ENCODE peak calls at places on chromosomes 3 and 15, in seven cellular contexts. N is left lung, G is tibial artery, T is body of pancreas, P is heart right ventricle, D is hepatocyte, Z is neuronal stem cell. I is an unnamed sample.

GRCh38 chr3:10733297-10733696 is 82.7 kb upstream of the SLC6A11 start:
- DNase-seq in N (no peak), G (no peak), T (no peak), P (no peak), D (no peak), Z (no peak), I (no peak)

GRCh38 chr3:73072634-73073033 is 11.2 kb downstream of the EBLN2 start:
- DNase-seq in N (no peak), G (no peak), T (no peak), P (no peak), D (no peak), Z (no peak), I (no peak)

GRCh38 chr3:111610189-111610588 is 15.0 kb upstream of the ZBED2 start:
- DNase-seq in N (no peak), G (no peak), T (no peak), P (no peak), D (no peak), Z (no peak), I (no peak)

GRCh38 chr15:66955871-66956585 is 109.4 kb upstream of the SMAD3 start:
- DNase-seq in N (peak; percentile 23), G (peak; percentile 34), T (no peak), P (no peak), D (no peak), Z (no peak), I (peak; percentile 92)

GRCh38 chr3:149291178-149291577 is 42.3 kb downstream of the TM4SF18 start:
- DNase-seq in N (no peak), G (no peak), T (no peak), P (no peak), D (no peak), Z (no peak), I (no peak)

GRCh38 chr3:195932418-195933043 is 24.2 kb upstream of the TNK2 start:
- DNase-seq in N (no peak), G (peak; percentile 29), T (no peak), P (no peak), D (no peak), Z (no peak), I (no peak)

GRCh38 chr3:195739561-195740111 is 18.9 kb downstream of the MUC20 start:
- DNase-seq in N (no peak), G (no peak), T (no peak), P (no peak), D (no peak), Z (no peak), I (no peak)

GRCh38 chr3:113222412-113223086 is 11.2 kb downstream of the BOC start:
- DNase-seq in N (no peak), G (no peak), T (peak; percentile 72), P (no peak), D (no peak), Z (no peak), I (no peak)

GRCh38 chr3:42711491-42712343 is 9.1 kb upstream of the HHATL start:
- DNase-seq in N (no peak), G (peak; percentile 57), T (peak; percentile 6), P (no peak), D (no peak), Z (no peak), I (no peak)

GRCh38 chr3:105397974-105398373 is 31.3 kb downstream of the ALCAM start:
- DNase-seq in N (no peak), G (no peak), T (no peak), P (no peak), D (no peak), Z (no peak), I (no peak)

GRCh38 chr15:45664451-45664850 is 29.6 kb downstream of the SQOR start:
- DNase-seq in N (no peak), G (no peak), T (no peak), P (no peak), D (no peak), Z (no peak), I (peak; percentile 12)

GRCh38 chr3:13277130-13277783 is 142.9 kb downstream of the NUP210 start:
- DNase-seq in N (no peak), G (peak; percentile 38), T (no peak), P (no peak), D (no peak), Z (no peak), I (no peak)

GRCh38 chr3:65422154-65422553 is 616.6 kb downstream of the MAGI1 start:
- DNase-seq in N (no peak), G (no peak), T (no peak), P (no peak), D (no peak), Z (no peak), I (no peak)

GRCh38 chr3:99118381-99118780 is 216.9 kb upstream of the DCBLD2 start:
- DNase-seq in N (no peak), G (no peak), T (no peak), P (no peak), D (no peak), Z (no peak), I (no peak)

GRCh38 chr3:114775395-114775794 is 371.7 kb downstream of the ZBTB20 start:
- DNase-seq in N (no peak), G (no peak), T (no peak), P (no peak), D (no peak), Z (no peak), I (no peak)

GRCh38 chr15:91127236-91127914 is 27.3 kb downstream of the SV2B start:
- DNase-seq in N (no peak), G (no peak), T (no peak), P (no peak), D (no peak), Z (no peak), I (no peak)

GRCh38 chr3:136184703-136185102 is 11.4 kb downstream of the MSL2 start:
- DNase-seq in N (no peak), G (no peak), T (no peak), P (no peak), D (no peak), Z (no peak), I (no peak)

GRCh38 chr15:43516801-43517353 is 531 bp upstream of the MAP1A start:
- DNase-seq in N (no peak), G (no peak), T (no peak), P (no peak), D (peak; percentile 29), Z (no peak), I (no peak)

GRCh38 chr3:16402451-16402850 is 111.0 kb downstream of the RFTN1 start:
- DNase-seq in N (no peak), G (no peak), T (no peak), P (no peak), D (no peak), Z (no peak), I (no peak)

GRCh38 chr3:58205981-58206380 is 4.8 kb downstream of the DNASE1L3 start:
- DNase-seq in N (no peak), G (no peak), T (no peak), P (no peak), D (no peak), Z (no peak), I (no peak)

GRCh38 chr15:47185222-47185800 is 532.0 kb upstream of the SEMA6D start:
- DNase-seq in N (peak; percentile 32), G (no peak), T (no peak), P (no peak), D (no peak), Z (no peak), I (no peak)
- H3K27me3 ChIP-seq in N (peaks cover 38% of the 10 kb centered on the region), G (peaks cover 38% of the 10 kb centered on the region), T (peaks cover 6% of the 10 kb centered on the region), P (peaks cover 52% of the 10 kb centered on the region), D (peaks cover 35% of the 10 kb centered on the region), Z (no peaks in the 10 kb centered on the region), I (peaks cover 51% of the 10 kb centered on the region)

GRCh38 chr3:140720242-140720641 is 42.4 kb downstream of the TRIM42 start:
- DNase-seq in N (no peak), G (peak; percentile 72), T (no peak), P (no peak), D (peak; percentile 48), Z (no peak), I (no peak)

GRCh38 chr3:140723576-140723975 is 45.7 kb downstream of the TRIM42 start:
- DNase-seq in N (no peak), G (no peak), T (no peak), P (no peak), D (no peak), Z (no peak), I (no peak)

GRCh38 chr3:140727886-140728285 is 50.0 kb downstream of the TRIM42 start:
- DNase-seq in N (no peak), G (no peak), T (no peak), P (no peak), D (peak; percentile 35), Z (no peak), I (no peak)

GRCh38 chr3:140726061-140726460 is 48.2 kb downstream of the TRIM42 start:
- DNase-seq in N (no peak), G (no peak), T (no peak), P (no peak), D (no peak), Z (no peak), I (no peak)

DNA sequence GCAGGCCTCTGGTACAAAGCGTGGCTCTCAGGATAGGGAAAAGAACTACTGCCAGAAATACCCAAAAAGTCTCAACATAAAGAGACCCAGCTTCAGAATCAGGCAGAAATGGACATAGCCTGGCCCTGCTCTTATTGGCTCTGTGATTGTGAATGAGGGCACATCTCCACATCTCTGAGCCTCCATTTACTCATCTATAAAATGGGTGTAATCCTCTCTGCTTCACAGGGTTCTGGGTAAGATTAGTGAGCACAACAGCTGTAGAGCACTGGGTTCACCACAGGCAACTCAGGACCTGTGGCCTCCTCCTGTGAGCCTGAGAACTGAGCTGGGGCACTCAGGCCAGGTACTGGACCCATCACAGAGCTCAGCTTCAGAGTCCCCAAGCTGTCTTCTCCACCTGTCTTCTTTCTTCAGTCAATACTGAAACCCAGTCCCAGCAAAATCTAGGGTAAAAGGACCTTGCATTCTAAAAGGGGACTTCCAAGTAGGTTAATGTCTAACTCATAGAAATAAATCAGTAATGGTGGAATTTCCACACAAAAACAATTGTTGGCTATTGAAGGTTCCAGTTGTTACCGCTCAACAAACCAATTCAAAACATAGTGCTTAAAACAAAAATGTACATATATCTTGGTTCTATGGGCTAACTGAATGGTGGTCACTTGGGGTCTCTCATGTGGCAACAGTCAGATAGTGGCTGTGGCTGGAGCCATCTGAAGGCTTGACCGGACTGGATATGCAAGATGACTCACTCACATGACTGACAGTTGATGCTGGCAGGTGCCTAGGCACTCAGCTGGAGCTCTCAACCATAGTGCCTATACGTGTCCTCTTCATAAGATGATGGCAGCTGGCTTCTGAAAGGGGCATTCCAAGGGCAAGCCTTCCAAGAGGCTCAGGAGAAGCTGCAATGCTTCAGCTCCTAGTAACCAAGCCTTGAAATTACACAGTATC is 47.3 kb downstream of the TRIM42 start:
- DNase-seq in N (no peak), G (no peak), T (no peak), P (no peak), D (no peak), Z (no peak), I (no peak)
- H3K9me3 ChIP-seq in N (no peaks in the 10 kb centered on the region), G (no peaks in the 10 kb centered on the region), T (no peaks in the 10 kb centered on the region), P (no peaks in the 10 kb centered on the region), D (no peaks in the 10 kb centered on the region), Z (no peaks in the 10 kb centered on the region), I (no peaks in the 10 kb centered on the region)

GRCh38 chr15:40925863-40926658 is 3.1 kb upstream of the DLL4 start:
- DNase-seq in N (peak; percentile 80), G (no peak), T (no peak), P (no peak), D (peak; percentile 55), Z (no peak), I (no peak)
- H3K4me3 ChIP-seq in N (peak overlapping the region; percentile 7), G (no peak overlapping the region), T (no peak overlapping the region), P (peak overlapping the region; percentile 22), D (peak overlapping the region; percentile 55), Z (peak overlapping the region; percentile 56), I (no peak overlapping the region)

GRCh38 chr15:73809728-73810501 is 56.8 kb upstream of the INSYN1 start:
- DNase-seq in N (no peak), G (no peak), T (peak; percentile 46), P (peak; percentile 33), D (no peak), Z (no peak), I (peak; percentile 64)
- H3K27me3 ChIP-seq in N (no peaks in the 10 kb centered on the region), G (peaks cover 7% of the 10 kb centered on the region), T (no peaks in the 10 kb centered on the region), P (no peaks in the 10 kb centered on the region), D (no peaks in the 10 kb centered on the region), Z (no peaks in the 10 kb centered on the region), I (no peaks in the 10 kb centered on the region)

GRCh38 chr15:79875213-79875612 is 21.6 kb downstream of the MTHFS start:
- DNase-seq in N (no peak), G (no peak), T (no peak), P (no peak), D (no peak), Z (no peak), I (no peak)
- H3K9me3 ChIP-seq in N (no peaks in the 10 kb centered on the region), G (peaks cover 42% of the 10 kb centered on the region), T (peaks cover 21% of the 10 kb centered on the region), P (peaks cover 65% of the 10 kb centered on the region), D (peaks cover 22% of the 10 kb centered on the region), Z (peaks cover 54% of the 10 kb centered on the region), I (peaks cover 36% of the 10 kb centered on the region)

I was measured in MG63.